ENCODE peak calls at places on chromosomes 4 and X, in five cellular contexts. F is body of pancreas, D is suprapubic skin, M is adrenal gland, I is ovary. L is an unnamed sample.

GRCh38 chr4:125741825-125742452 is 427.2 kb downstream of the FAT4 start:
- DNase-seq in F (no peak), D (no peak), M (no peak), I (no peak), L (no peak)

GRCh38 chr4:149790172-149790907 is 25.3 kb downstream of the IQCM start:
- DNase-seq in F (no peak), D (no peak), M (no peak), I (no peak), L (no peak)

GRCh38 chr4:98778206-98778605 is 119.8 kb upstream of the TSPAN5 start:
- DNase-seq in D (no peak), I (no peak), M (no peak), F (no peak), L (no peak)

GRCh38 chrX:21479695-21480280 is 105.6 kb downstream of the CNKSR2 start:
- DNase-seq in M (no peak), I (no peak), D (no peak), F (no peak), L (no peak)

GRCh38 chrX:154486052-154486395 is 391 bp downstream of the UBL4A start:
- DNase-seq in F (peak), M (peak), D (peak), I (peak), L (no peak)

GRCh38 chr4:157824006-157824405 is 348.8 kb downstream of the GASK1B start:
- DNase-seq in I (no peak), M (no peak), D (no peak), F (no peak), L (no peak)

GRCh38 chrX:84153538-84153937 is 34.5 kb downstream of the RPS6KA6 start:
- DNase-seq in F (no peak), I (no peak), M (no peak), D (no peak), L (no peak)

GRCh38 chrX:150934453-150934852 is 36.0 kb upstream of the CD99L2 start:
- DNase-seq in F (no peak), M (peak), I (no peak), D (no peak), L (no peak)

GRCh38 chrX:44202596-44202995 is 140.9 kb downstream of the EFHC2 start:
- DNase-seq in D (no peak), I (no peak), F (no peak), M (no peak), L (no peak)

GRCh38 chr4:86595426-86595805 is 1.3 kb downstream of the PTPN13 start:
- DNase-seq in M (no peak), F (no peak), D (no peak), I (no peak), L (no peak)

GRCh38 chr4:2341261-2341841 is 77.1 kb downstream of the ZFYVE28 start:
- DNase-seq in M (peak), I (no peak), F (peak), D (peak), L (no peak)

GRCh38 chr4:156512622-156513021 is 459.0 kb downstream of the PDGFC start:
- DNase-seq in D (no peak), I (no peak), F (no peak), M (no peak), L (no peak)

GRCh38 chr4:159048166-159048886 is 54.6 kb upstream of the RAPGEF2 start:
- DNase-seq in M (peak), F (peak), I (peak), D (peak), L (peak)

GRCh38 chr4:169314906-169315305 is 44.1 kb upstream of the SH3RF1 start:
- DNase-seq in D (no peak), I (peak), F (peak), M (peak), L (peak)

GRCh38 chr4:7424553-7425111 is 10.1 kb downstream of the PSAPL1 start:
- DNase-seq in D (peak), M (peak), F (peak), I (no peak), L (peak)

GRCh38 chr4:158496030-158496741 is 25.5 kb upstream of the RXFP1 start:
- DNase-seq in M (peak), F (peak), I (no peak), D (no peak), L (no peak)

GRCh38 chr4:21678711-21679110 is 269.9 kb downstream of the KCNIP4 start:
- DNase-seq in M (no peak), F (no peak), D (no peak), I (no peak), L (no peak)

GRCh38 chr4:2940267-2941137 is 22.7 kb downstream of the NOP14 start:
- DNase-seq in D (peak), I (peak), F (no peak), M (peak), L (peak)

GRCh38 chr4:20480161-20480947 is 219.9 kb upstream of the PACRGL start:
- DNase-seq in I (no peak), M (no peak), F (no peak), D (no peak), L (no peak)

GRCh38 chr4:112230879-112231778 is 458 bp upstream of the AP1AR start:
- DNase-seq in M (peak), F (peak), D (peak), I (peak), L (peak)

GRCh38 chrX:3299626-3300025 is 46.8 kb downstream of the MXRA5 start:
- DNase-seq in F (no peak), I (no peak), D (no peak), M (no peak), L (no peak)

GRCh38 chr4:109559625-109559982 is 442 bp upstream of the MCUB start:
- DNase-seq in M (no peak), D (peak), F (no peak), I (peak), L (peak)

GRCh38 chr4:169340834-169341233 is 70.1 kb upstream of the SH3RF1 start:
- DNase-seq in D (no peak), F (no peak), M (no peak), I (no peak), L (no peak)

GRCh38 chr4:39528056-39528465 is 822 bp upstream of the UGDH start:
- DNase-seq in D (peak), I (no peak), M (no peak), F (no peak), L (peak)

GRCh38 chr4:1207603-1208265 is 35.4 kb upstream of the SPON2 start:
- DNase-seq in M (peak), D (peak), I (peak), F (peak), L (peak)

GRCh38 chr4:121898150-121898549 is 27.9 kb upstream of the BBS7 start:
- DNase-seq in F (no peak), M (no peak), D (no peak), I (no peak), L (no peak)

GRCh38 chr4:140567722-140568121 is 1.0 kb downstream of the UCP1 start:
- DNase-seq in F (peak), D (no peak), I (no peak), M (no peak), L (no peak)

GRCh38 chr4:140569307-140569638 is 512 bp upstream of the UCP1 start:
- DNase-seq in M (no peak), I (no peak), F (no peak), D (no peak), L (no peak)

GRCh38 chr4:140571620-140572019 is 2.9 kb upstream of the UCP1 start:
- DNase-seq in I (no peak), F (no peak), D (no peak), M (no peak), L (no peak)

DNA sequence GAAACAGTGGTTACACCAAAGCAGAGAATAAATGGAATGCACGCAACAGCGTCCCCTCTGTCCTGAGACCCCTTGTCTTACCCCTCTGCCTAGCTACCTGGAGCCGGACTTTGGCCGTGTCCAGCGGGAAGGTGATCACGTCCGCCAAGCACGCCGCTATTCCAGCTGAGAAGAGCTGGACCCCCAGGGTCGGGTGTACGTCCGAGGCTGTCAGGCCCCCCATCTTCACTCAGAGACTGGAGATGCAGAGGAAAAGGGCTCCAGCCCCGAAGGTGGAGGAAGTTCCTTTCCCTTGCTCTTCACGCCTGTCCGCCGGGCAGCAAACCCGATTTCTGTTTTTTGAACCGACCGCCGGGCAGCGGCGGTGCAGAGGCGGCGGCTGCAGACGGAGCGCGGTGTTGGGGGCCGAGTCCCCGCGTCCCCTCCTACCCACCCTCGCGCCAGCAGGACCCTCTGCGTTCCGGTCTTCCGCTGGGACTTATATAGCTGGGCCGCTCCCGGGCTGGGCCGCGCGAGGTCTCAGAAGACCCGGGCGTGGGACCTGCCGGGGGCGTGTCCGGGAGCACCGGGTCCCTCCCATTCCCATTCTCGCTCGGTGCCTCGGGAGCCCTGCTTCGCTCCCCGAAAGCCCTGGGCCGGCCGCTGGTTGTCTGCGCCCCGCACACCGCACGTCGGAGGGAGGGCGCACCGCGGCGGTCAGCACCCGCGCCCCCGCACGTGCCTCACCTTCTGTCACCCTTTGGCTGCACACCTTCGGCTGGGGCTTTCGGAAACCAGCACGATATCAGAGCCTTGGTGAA is at the start of gene UCP1:
- DNase-seq in I (peak), F (peak), D (peak), M (no peak), L (no peak)
- TF ChIP-seq CTCF in I (no peak), F (no peak), D (no peak), M (no peak), L (no peak)

GRCh38 chr4:55398461-55398860 is 2.7 kb downstream of the TMEM165 start:
- DNase-seq in F (no peak), D (no peak), I (no peak), M (no peak), L (no peak)
- TF ChIP-seq POLR2A in F (no peak), D (no peak), I (no peak), M (no peak), L (no peak)

GRCh38 chrX:110420771-110421498 is 62.3 kb downstream of the RTL9 start:
- DNase-seq in F (no peak), I (no peak), M (no peak), D (no peak), L (no peak)
- TF ChIP-seq CTCF in F (peak), I (no peak), M (no peak), D (peak), L (no peak)

GRCh38 chrX:123854329-123854728 is 5.5 kb upstream of the XIAP start:
- DNase-seq in M (no peak), I (no peak), F (no peak), D (no peak), L (no peak)

GRCh38 chrX:123860983-123861382 is 1.1 kb downstream of the XIAP start:
- DNase-seq in I (no peak), F (peak), M (no peak), D (no peak), L (no peak)

GRCh38 chrX:123860506-123860840 is 620 bp downstream of the XIAP start:
- DNase-seq in I (no peak), D (no peak), M (no peak), F (no peak), L (no peak)

GRCh38 chrX:123859409-123859827 is 435 bp upstream of the XIAP start:
- DNase-seq in F (peak), I (peak), M (peak), D (no peak), L (peak)

DNA sequence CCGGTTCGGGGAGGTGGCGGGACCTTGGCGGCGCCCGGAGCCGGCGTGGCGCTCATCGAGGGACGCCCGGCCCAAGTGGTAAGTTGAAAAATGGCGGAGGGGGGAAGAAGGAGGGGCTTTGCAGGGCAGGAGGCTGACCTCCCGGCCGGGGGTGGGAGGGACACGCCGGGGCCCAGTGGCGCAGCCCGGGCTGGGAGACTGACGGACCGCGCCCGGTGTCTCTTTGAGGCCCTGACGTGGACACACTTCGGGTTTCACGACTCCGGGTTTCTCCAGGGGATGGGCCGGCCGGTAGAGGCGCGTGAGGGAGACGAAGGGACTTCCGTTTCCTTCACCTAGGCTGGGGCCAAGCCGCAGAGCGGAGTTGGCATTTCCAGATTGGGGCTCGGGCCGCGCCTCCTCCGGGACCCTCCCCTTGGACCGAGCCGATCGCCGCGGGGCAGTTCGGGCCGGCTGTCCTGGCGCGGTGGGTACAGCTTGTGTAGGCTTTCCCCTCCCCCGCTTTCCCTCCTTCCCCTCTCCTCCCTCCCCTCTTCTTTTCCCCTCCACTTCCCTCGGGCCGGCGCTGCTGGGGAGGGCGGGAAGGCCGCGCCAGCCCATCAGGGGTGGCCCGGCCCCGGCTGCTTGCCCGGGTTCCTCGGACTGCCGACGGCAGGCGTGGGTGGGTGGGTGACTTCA is at the start of gene XIAP:
- DNase-seq in D (peak), M (peak), F (peak), I (peak), L (peak)
- TF ChIP-seq POLR2A in D (no peak), M (peak), F (peak), I (peak), L (no peak)

GRCh38 chr4:147513952-147514351 is 33.1 kb downstream of the EDNRA start:
- DNase-seq in F (no peak), M (no peak), D (no peak), I (no peak), L (no peak)
- TF ChIP-seq CTCF in F (no peak), M (no peak), D (no peak), I (no peak), L (no peak)

GRCh38 chr4:95548738-95549245 is at the start of gene UNC5C:
- DNase-seq in I (peak), M (peak), D (no peak), F (peak), L (no peak)
- TF ChIP-seq POLR2A in I (peak), M (peak), D (no peak), F (no peak), L (no peak)

DNA sequence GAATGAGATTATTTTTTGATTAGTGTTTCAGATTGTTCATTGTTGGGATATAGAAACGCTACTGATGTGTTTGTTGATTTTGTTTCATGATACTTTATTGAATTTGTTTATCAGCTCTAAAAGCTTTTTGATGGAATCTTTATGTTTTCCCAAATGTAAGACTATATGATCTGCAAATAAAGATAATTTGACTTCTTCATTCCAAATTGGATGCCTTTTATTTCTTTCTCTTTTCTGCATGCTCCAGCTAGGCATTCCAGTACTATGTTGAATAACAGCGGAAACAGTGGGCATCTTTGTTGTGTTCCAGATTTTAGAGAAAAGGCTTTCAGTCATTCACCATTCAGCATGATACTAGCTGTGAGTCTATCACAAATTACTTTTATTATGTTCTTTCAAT is 21.8 kb downstream of the SPANXN4 start:
- DNase-seq in F (no peak), I (no peak), M (no peak), D (no peak), L (no peak)
- TF ChIP-seq CTCF in F (no peak), I (no peak), M (no peak), D (no peak), L (no peak)

GRCh38 chr4:13918110-13918509 is 290.6 kb upstream of the BOD1L1 start:
- DNase-seq in M (peak), D (peak), I (no peak), F (no peak), L (no peak)
- TF ChIP-seq POLR2A in M (no peak), D (no peak), I (no peak), F (no peak), L (no peak)

L was measured in lower leg skin.